ENCODE peak calls at places on chromosome X, in eight cellular contexts. Q is iPS DF 6.9, P is BJ, L is HCT116, A is bronchial epithelial cell, S is neuronal stem cell, M is thoracic aorta, I is AG09309. U is an unnamed sample.

GRCh38 chrX:71367396-71367795 is 1.2 kb downstream of the TAF1 start:
- DNase-seq in Q (no peak), P (no peak), L (no peak), A (no peak), S (no peak), M (no peak), I (no peak), U (no peak)

GRCh38 chrX:110954428-110954827 is 141.6 kb upstream of the PAK3 start:
- DNase-seq in Q (no peak), P (no peak), L (no peak), A (no peak), S (no peak), M (no peak), I (no peak), U (no peak)

GRCh38 chrX:70264784-70265183 is 3.4 kb upstream of the ARR3 start:
- DNase-seq in Q (no peak), P (no peak), L (no peak), A (no peak), S (no peak), M (no peak), I (no peak), U (no peak)

GRCh38 chrX:120534413-120535205 is 26.2 kb downstream of the CUL4B start:
- DNase-seq in Q (no peak), P (no peak), L (no peak), A (no peak), S (no peak), M (no peak), I (no peak), U (no peak)

GRCh38 chrX:15843960-15844359 is 10.7 kb downstream of the AP1S2 start:
- DNase-seq in Q (no peak), P (no peak), L (no peak), A (no peak), S (no peak), M (no peak), I (no peak), U (no peak)

GRCh38 chrX:70444326-70445196 is at the start of gene DLG3:
- DNase-seq in Q (no peak), P (no peak), L (no peak), A (no peak), S (no peak), M (no peak), I (no peak), U (no peak)

GRCh38 chrX:111386884-111387283 is 25.1 kb downstream of the DCX start:
- DNase-seq in Q (no peak), P (no peak), L (no peak), A (peak), S (no peak), M (no peak), I (no peak), U (no peak)

GRCh38 chrX:41602946-41603345 is 85.8 kb upstream of the GPR34 start:
- DNase-seq in Q (no peak), P (no peak), L (no peak), A (no peak), S (no peak), M (no peak), I (no peak), U (no peak)

GRCh38 chrX:27591938-27592337 is 1.8 kb downstream of the DCAF8L2 start:
- DNase-seq in Q (no peak), P (no peak), L (no peak), A (no peak), S (no peak), M (no peak), I (no peak), U (no peak)

GRCh38 chrX:154738013-154738738 is 12.7 kb downstream of the GAB3 start:
- DNase-seq in Q (no peak), P (no peak), L (no peak), A (peak), S (no peak), M (no peak), I (no peak), U (no peak)

GRCh38 chrX:37347420-37347819 is 1.7 kb upstream of the PRRG1 start:
- DNase-seq in Q (no peak), P (no peak), L (no peak), A (peak), S (no peak), M (no peak), I (peak), U (no peak)

GRCh38 chrX:74419861-74420193 is 1.5 kb upstream of the SLC16A2 start:
- DNase-seq in Q (no peak), P (no peak), L (no peak), A (peak), S (peak), M (no peak), I (no peak), U (no peak)

GRCh38 chrX:133151320-133151719 is 54.4 kb upstream of the USP26 start:
- DNase-seq in Q (no peak), P (no peak), L (no peak), A (peak), S (no peak), M (no peak), I (no peak), U (no peak)

GRCh38 chrX:24424948-24425347 is 40.1 kb upstream of the PDK3 start:
- DNase-seq in Q (no peak), P (no peak), L (no peak), A (no peak), S (no peak), M (peak), I (peak), U (no peak)

GRCh38 chrX:72245461-72246089 is 6.7 kb upstream of the ERCC6L start:
- DNase-seq in Q (no peak), P (no peak), L (peak), A (peak), S (no peak), M (no peak), I (no peak), U (no peak)

GRCh38 chrX:110188701-110189558 is 129.0 kb downstream of the AMMECR1 start:
- DNase-seq in Q (no peak), P (no peak), L (no peak), A (no peak), S (no peak), M (no peak), I (no peak), U (no peak)

GRCh38 chrX:38847206-38847902 is 46.1 kb downstream of the MID1IP1 start:
- DNase-seq in Q (no peak), P (no peak), L (no peak), A (no peak), S (no peak), M (no peak), I (no peak), U (no peak)

GRCh38 chrX:10198254-10198653 is 41.5 kb downstream of the CLCN4 start:
- DNase-seq in Q (no peak), P (no peak), L (no peak), A (no peak), S (no peak), M (no peak), I (peak), U (no peak)

GRCh38 chrX:99705696-99706095 is 704.4 kb downstream of the PCDH19 start:
- DNase-seq in Q (no peak), P (no peak), L (no peak), A (no peak), S (no peak), M (no peak), I (no peak), U (no peak)

GRCh38 chrX:79618280-79618679 is 251.1 kb upstream of the ITM2A start:
- DNase-seq in Q (no peak), P (no peak), L (no peak), A (no peak), S (no peak), M (no peak), I (no peak), U (no peak)

GRCh38 chrX:20015945-20016617 is 25.2 kb upstream of the BCLAF3 start:
- DNase-seq in Q (no peak), P (no peak), L (no peak), A (no peak), S (no peak), M (no peak), I (no peak), U (no peak)

GRCh38 chrX:15988661-15989603 is 134.3 kb upstream of the AP1S2 start:
- DNase-seq in Q (no peak), P (peak), L (no peak), A (peak), S (no peak), M (no peak), I (peak), U (peak)

GRCh38 chrX:6021316-6022091 is 207.2 kb downstream of the NLGN4X start:
- DNase-seq in Q (no peak), P (no peak), L (no peak), A (peak), S (peak), M (no peak), I (no peak), U (no peak)

GRCh38 chrX:20506739-20507138 is 240.0 kb upstream of the RPS6KA3 start:
- DNase-seq in Q (no peak), P (no peak), L (no peak), A (no peak), S (no peak), M (no peak), I (no peak), U (no peak)

GRCh38 chrX:104987063-104987462 is 233.4 kb downstream of the TEX13A start:
- DNase-seq in Q (no peak), P (no peak), L (no peak), A (peak), S (no peak), M (no peak), I (no peak), U (no peak)

GRCh38 chrX:70826715-70827114 is 81.8 kb downstream of the TEX11 start:
- DNase-seq in Q (no peak), P (no peak), L (no peak), A (no peak), S (no peak), M (no peak), I (no peak), U (no peak)

GRCh38 chrX:103628386-103629290 is at the start of gene TCEAL1:
- DNase-seq in Q (no peak), P (no peak), L (no peak), A (no peak), S (peak), M (no peak), I (no peak), U (no peak)

GRCh38 chrX:63354484-63354883 is 3.4 kb upstream of the SPIN4 start:
- DNase-seq in Q (no peak), P (no peak), L (no peak), A (peak), S (no peak), M (no peak), I (no peak), U (no peak)

GRCh38 chrX:88863726-88864125 is 116.7 kb downstream of the CPXCR1 start:
- DNase-seq in Q (no peak), P (no peak), L (no peak), A (no peak), S (no peak), M (no peak), I (no peak), U (no peak)

GRCh38 chrX:47226531-47227333 is 6.1 kb upstream of the USP11 start:
- DNase-seq in Q (no peak), P (no peak), L (no peak), A (no peak), S (no peak), M (no peak), I (no peak), U (no peak)

GRCh38 chrX:132877954-132878536 is 80.4 kb downstream of the HS6ST2 start:
- DNase-seq in Q (no peak), P (no peak), L (no peak), A (peak), S (no peak), M (no peak), I (no peak), U (no peak)

GRCh38 chrX:87572911-87573310 is 55.3 kb downstream of the KLHL4 start:
- DNase-seq in Q (no peak), P (no peak), L (no peak), A (no peak), S (no peak), M (no peak), I (no peak), U (no peak)

GRCh38 chrX:14243823-14244222 is 214.1 kb upstream of the GEMIN8 start:
- DNase-seq in Q (peak), P (no peak), L (no peak), A (no peak), S (no peak), M (no peak), I (no peak), U (no peak)

GRCh38 chrX:13190051-13190450 is 129.8 kb downstream of the ATXN3L start:
- DNase-seq in Q (no peak), P (no peak), L (no peak), A (no peak), S (no peak), M (no peak), I (no peak), U (no peak)

GRCh38 chrX:72169008-72169728 is 12.4 kb upstream of the PIN4 start:
- DNase-seq in Q (no peak), P (no peak), L (no peak), A (peak), S (no peak), M (no peak), I (no peak), U (no peak)

GRCh38 chrX:133897593-133898163 is 87.7 kb downstream of the GPC3 start:
- DNase-seq in Q (no peak), P (no peak), L (no peak), A (no peak), S (no peak), M (no peak), I (no peak), U (no peak)

GRCh38 chrX:155966876-155967275 is 30.6 kb upstream of the IL9R start:
- DNase-seq in Q (no peak), P (peak), L (peak), A (peak), S (no peak), M (no peak), I (peak), U (no peak)

GRCh38 chrX:347351-348117 is 28.9 kb upstream of the GTPBP6 start:
- DNase-seq in Q (no peak), P (no peak), L (no peak), A (no peak), S (no peak), M (no peak), I (no peak), U (no peak)

GRCh38 chrX:30748337-30748960 is 95.2 kb downstream of the GK start:
- DNase-seq in Q (no peak), P (no peak), L (no peak), A (no peak), S (no peak), M (no peak), I (no peak), U (no peak)

GRCh38 chrX:153400146-153401132 is 711 bp downstream of the PNMA6E start:
- DNase-seq in Q (peak), P (no peak), L (peak), A (no peak), S (peak), M (no peak), I (no peak), U (no peak)
- H3K4me3 ChIP-seq in Q (no peak), P (no peak), L (no peak), A (no peak), S (no peak), M (no peak), I (no peak), U (no peak)

GRCh38 chrX:53086464-53086863 is 4.3 kb downstream of the TSPYL2 start:
- DNase-seq in Q (no peak), P (no peak), L (no peak), A (no peak), S (no peak), M (no peak), I (no peak), U (no peak)

GRCh38 chrX:53082773-53083616 is 828 bp downstream of the TSPYL2 start:
- DNase-seq in Q (no peak), P (no peak), L (no peak), A (no peak), S (no peak), M (no peak), I (no peak), U (no peak)

GRCh38 chrX:53085661-53086229 is 3.6 kb downstream of the TSPYL2 start:
- DNase-seq in Q (no peak), P (no peak), L (no peak), A (no peak), S (no peak), M (no peak), I (no peak), U (no peak)

GRCh38 chrX:53084043-53084570 is 1.9 kb downstream of the TSPYL2 start:
- DNase-seq in Q (no peak), P (no peak), L (no peak), A (no peak), S (no peak), M (no peak), I (no peak), U (no peak)

GRCh38 chrX:53084863-53085262 is 2.7 kb downstream of the TSPYL2 start:
- DNase-seq in Q (no peak), P (no peak), L (no peak), A (no peak), S (no peak), M (no peak), I (no peak), U (no peak)
- H3K4me3 ChIP-seq in Q (no peak), P (no peak), L (no peak), A (no peak), S (no peak), M (no peak), I (no peak), U (no peak)

GRCh38 chrX:121581885-121582284 is 534.5 kb downstream of the GLUD2 start:
- DNase-seq in Q (no peak), P (no peak), L (no peak), A (peak), S (no peak), M (no peak), I (no peak), U (no peak)

DNA sequence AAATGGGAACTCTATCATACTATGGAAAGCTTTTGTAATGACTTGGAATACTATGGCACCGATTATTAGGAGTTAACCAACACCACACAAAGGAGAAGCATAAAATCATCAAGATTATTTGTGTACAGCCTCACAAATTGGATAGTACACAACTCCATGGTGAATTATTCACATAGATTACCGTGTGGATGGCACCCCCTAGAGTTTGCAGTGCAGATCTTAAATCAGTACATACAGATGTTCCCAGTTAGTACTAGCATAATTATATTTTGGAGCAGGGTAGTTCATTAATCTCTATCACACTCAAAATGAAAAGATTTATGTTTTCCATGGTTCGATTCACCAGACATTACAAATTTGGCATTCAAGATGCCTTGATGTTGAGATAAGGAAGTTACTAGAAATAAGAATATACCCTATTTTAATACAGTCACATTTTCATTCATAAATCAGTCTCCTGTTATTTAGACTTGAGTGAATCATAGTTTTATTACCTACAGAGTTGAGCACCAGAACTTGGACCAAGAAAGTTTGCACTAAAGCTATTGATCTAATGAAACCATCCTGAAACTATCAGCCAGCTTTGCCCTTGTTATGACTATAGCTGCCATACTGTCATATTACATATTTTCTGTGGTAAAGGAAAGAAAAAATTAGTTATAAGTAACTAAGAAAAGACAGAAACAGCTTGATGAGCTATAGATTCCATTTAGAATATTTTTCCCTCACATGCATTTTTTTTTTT is 531.8 kb downstream of the GLUD2 start:
- DNase-seq in Q (no peak), P (no peak), L (peak), A (peak), S (no peak), M (no peak), I (no peak), U (peak)
- H3K4me3 ChIP-seq in Q (no peak), P (no peak), L (no peak), A (no peak), S (no peak), M (no peak), I (no peak), U (no peak)

GRCh38 chrX:130170752-130171445 is 863 bp upstream of the RAB33A start:
- DNase-seq in Q (no peak), P (no peak), L (no peak), A (no peak), S (peak), M (no peak), I (no peak), U (no peak)
- H3K4me3 ChIP-seq in Q (peak), P (peak), L (no peak), A (peak), S (peak), M (peak), I (peak), U (peak)

GRCh38 chrX:2499507-2499906 is 1.3 kb downstream of the DHRSX start:
- DNase-seq in Q (no peak), P (no peak), L (no peak), A (no peak), S (no peak), M (no peak), I (no peak), U (no peak)
- H3K4me3 ChIP-seq in Q (peak), P (peak), L (peak), A (peak), S (peak), M (peak), I (peak), U (peak)

GRCh38 chrX:45596190-45596808 is 395.6 kb upstream of the DIPK2B start:
- DNase-seq in Q (no peak), P (no peak), L (no peak), A (peak), S (no peak), M (no peak), I (no peak), U (no peak)

GRCh38 chrX:45601052-45601451 is 400.4 kb upstream of the DIPK2B start:
- DNase-seq in Q (peak), P (no peak), L (no peak), A (no peak), S (no peak), M (no peak), I (no peak), U (no peak)

GRCh38 chrX:45598841-45599240 is 398.2 kb upstream of the DIPK2B start:
- DNase-seq in Q (no peak), P (no peak), L (no peak), A (no peak), S (no peak), M (no peak), I (peak), U (no peak)

GRCh38 chrX:45602151-45602550 is 401.5 kb upstream of the DIPK2B start:
- DNase-seq in Q (no peak), P (no peak), L (no peak), A (no peak), S (no peak), M (no peak), I (no peak), U (no peak)
- H3K4me3 ChIP-seq in Q (no peak), P (no peak), L (no peak), A (no peak), S (no peak), M (no peak), I (no peak), U (no peak)